ENCODE peak calls at places on chromosomes 4 and X, in five cellular contexts. K, X, A, F and M are unnamed samples.

GRCh38 chr4:124903995-124904722 is 191.6 kb upstream of the ANKRD50 start:
- DNase-seq in K (no peak), A (no peak), F (no peak), X (no peak), M (no peak)

GRCh38 chrX:42505057-42505456 is 272.9 kb downstream of the PPP1R2C start:
- DNase-seq in F (no peak), X (no peak), A (no peak), K (no peak), M (no peak)

GRCh38 chrX:134375691-134376090 is 84.3 kb upstream of the HPRT1 start:
- DNase-seq in F (no peak), A (no peak), X (no peak), K (no peak), M (no peak)

GRCh38 chr4:89303177-89303576 is 4.4 kb downstream of the GPRIN3 start:
- DNase-seq in K (peak; percentile 51), A (no peak), F (no peak), X (no peak), M (no peak)

GRCh38 chr4:8837181-8837811 is 34.3 kb downstream of the HMX1 start:
- DNase-seq in A (peak; percentile 17), X (peak; percentile 3), K (no peak), F (no peak), M (no peak)

GRCh38 chr4:24583451-24584174 is 741 bp downstream of the DHX15 start:
- DNase-seq in K (peak; percentile 34), X (peak; percentile 64), F (no peak), A (peak; percentile 34), M (peak; percentile 48)

GRCh38 chr4:176627916-176628315 is 164.8 kb downstream of the VEGFC start:
- DNase-seq in X (no peak), K (no peak), A (no peak), F (no peak), M (no peak)

GRCh38 chr4:1762264-1763010 is 30.7 kb upstream of the FGFR3 start:
- DNase-seq in F (no peak), X (no peak), K (no peak), A (no peak), M (no peak)

GRCh38 chr4:8910100-8910821 is 38.6 kb upstream of the HMX1 start:
- DNase-seq in F (no peak), K (no peak), X (peak; percentile 40), A (peak; percentile 27), M (no peak)

GRCh38 chrX:21813612-21814368 is 25.6 kb upstream of the MBTPS2 start:
- DNase-seq in F (no peak), K (no peak), X (no peak), A (no peak), M (no peak)

GRCh38 chrX:152451731-152451980 is 541 bp upstream of the GABRA3 start:
- DNase-seq in X (no peak), A (no peak), K (no peak), F (no peak), M (no peak)

GRCh38 chr4:1711906-1712215 is 258 bp downstream of the SLBP start:
- DNase-seq in A (no peak), X (no peak), F (no peak), K (no peak), M (peak; percentile 54)

GRCh38 chrX:42462917-42463316 is 315.0 kb downstream of the PPP1R2C start:
- DNase-seq in K (no peak), F (no peak), A (no peak), X (no peak), M (no peak)

GRCh38 chr4:45621926-45622325 is 501.9 kb downstream of the GABRG1 start:
- DNase-seq in A (no peak), F (no peak), X (no peak), K (no peak), M (no peak)

GRCh38 chr4:184688447-184688846 is 38.9 kb downstream of the PRIMPOL start:
- DNase-seq in A (no peak), F (no peak), X (no peak), K (no peak), M (no peak)

GRCh38 chr4:26197018-26197779 is 123.6 kb upstream of the RBPJ start:
- DNase-seq in A (peak; percentile 62), K (peak; percentile 56), X (peak; percentile 63), F (no peak), M (no peak)

GRCh38 chrX:117969337-117969736 is 147.3 kb downstream of the KLHL13 start:
- DNase-seq in F (no peak), A (no peak), K (no peak), X (no peak), M (no peak)

GRCh38 chr4:184355111-184355604 is 119.2 kb downstream of the IRF2 start:
- DNase-seq in K (no peak), F (no peak), A (no peak), X (no peak), M (peak; percentile 36)

GRCh38 chrX:107119281-107119680 is 659 bp upstream of the RBM41 start:
- DNase-seq in X (no peak), K (no peak), F (no peak), A (no peak), M (no peak)

GRCh38 chr4:15717647-15718416 is 15.0 kb downstream of the BST1 start:
- DNase-seq in K (no peak), A (no peak), X (no peak), F (no peak), M (no peak)

GRCh38 chr4:21656832-21657231 is 291.7 kb downstream of the KCNIP4 start:
- DNase-seq in A (no peak), X (no peak), F (no peak), K (no peak), M (no peak)

GRCh38 chrX:97401154-97401553 is 517.4 kb downstream of the RPA4 start:
- DNase-seq in X (no peak), A (no peak), K (no peak), F (no peak), M (no peak)

GRCh38 chr4:100026066-100026465 is 76.0 kb upstream of the H2AZ1 start:
- DNase-seq in K (no peak), A (no peak), X (no peak), F (no peak), M (no peak)

GRCh38 chr4:55851885-55852284 is 1.6 kb upstream of the EXOC1 start:
- DNase-seq in A (no peak), F (no peak), X (no peak), K (no peak), M (no peak)

GRCh38 chr4:159828687-159829086 is 725.8 kb downstream of the RAPGEF2 start:
- DNase-seq in X (no peak), F (no peak), A (no peak), K (no peak), M (no peak)